ENCODE peak calls at places on chromosomes 1 and 21, in five cellular contexts. M, K, A, F and C are unnamed samples. For H3K4me1, the result is how much of the 10 kb centered on the place peaks cover.

GRCh38 chr1:110235839-110236682 is 25.9 kb downstream of the KCNC4 start:
- DNase-seq in M (no peak), K (no peak), A (no peak), F (no peak), C (no peak)

GRCh38 chr1:47179988-47180563 is 9.8 kb downstream of the PDZK1IP1 start:
- DNase-seq in M (no peak), K (no peak), A (no peak), F (no peak), C (no peak)

GRCh38 chr1:228081578-228082259 is 789 bp upstream of the ARF1 start:
- DNase-seq in M (peak), K (no peak), A (peak), F (peak), C (no peak)

GRCh38 chr1:2783069-2783434 is 18.4 kb downstream of the TTC34 start:
- DNase-seq in M (no peak), K (no peak), A (peak), F (no peak), C (no peak)

GRCh38 chr1:210159206-210159605 is 73.4 kb upstream of the SERTAD4 start:
- DNase-seq in M (no peak), K (no peak), A (no peak), F (no peak), C (no peak)

GRCh38 chr1:47213230-47213676 is 18.8 kb downstream of the TAL1 start:
- DNase-seq in M (no peak), K (no peak), A (peak), F (no peak), C (no peak)

GRCh38 chr1:147541672-147542548 is 609 bp downstream of the BCL9 start:
- DNase-seq in M (peak), K (peak), A (peak), F (peak), C (no peak)

GRCh38 chr21:27831821-27832569 is 865.1 kb upstream of the ADAMTS5 start:
- DNase-seq in M (no peak), K (no peak), A (no peak), F (no peak), C (no peak)

GRCh38 chr1:40662864-40663263 is 2.6 kb downstream of the RIMS3 start:
- DNase-seq in M (no peak), K (no peak), A (no peak), F (no peak), C (no peak)

GRCh38 chr1:59079434-59080135 is 217.3 kb upstream of the FGGY start:
- DNase-seq in M (no peak), K (no peak), A (no peak), F (no peak), C (no peak)

GRCh38 chr1:28249013-28249870 is 10.1 kb upstream of the SESN2 start:
- DNase-seq in M (peak), K (peak), A (no peak), F (peak), C (peak)

GRCh38 chr1:193356249-193356648 is 169.8 kb upstream of the B3GALT2 start:
- DNase-seq in M (peak), K (no peak), A (no peak), F (no peak), C (no peak)

GRCh38 chr1:71413441-71414170 is 332.8 kb upstream of the ZRANB2 start:
- DNase-seq in M (no peak), K (no peak), A (no peak), F (no peak), C (no peak)

GRCh38 chr21:40827509-40827908 is 19.4 kb downstream of the DSCAM start:
- DNase-seq in M (no peak), K (no peak), A (no peak), F (no peak), C (no peak)

GRCh38 chr1:215262106-215262505 is 179.6 kb downstream of the KCNK2 start:
- DNase-seq in M (no peak), K (no peak), A (no peak), F (no peak), C (no peak)

GRCh38 chr1:94701796-94702439 is 118.2 kb upstream of the SLC44A3 start:
- DNase-seq in M (no peak), K (no peak), A (peak), F (no peak), C (no peak)

GRCh38 chr1:95012389-95012788 is 60.4 kb downstream of the ALG14 start:
- DNase-seq in M (no peak), K (no peak), A (no peak), F (no peak), C (no peak)

GRCh38 chr1:220123889-220124288 is 30.0 kb downstream of the IARS2 start:
- DNase-seq in M (no peak), K (no peak), A (peak), F (no peak), C (no peak)

GRCh38 chr1:29513357-29513756 is 277.0 kb downstream of the PTPRU start:
- DNase-seq in M (peak), K (no peak), A (peak), F (no peak), C (peak)

GRCh38 chr1:95229042-95229441 is 5.0 kb upstream of the RWDD3 start:
- DNase-seq in M (no peak), K (no peak), A (no peak), F (no peak), C (no peak)

GRCh38 chr21:44529011-44529421 is 11.0 kb downstream of the KRTAP10-1 start:
- DNase-seq in M (peak), K (no peak), A (no peak), F (no peak), C (no peak)

GRCh38 chr21:44494418-44494817 is 39.1 kb downstream of the LRRC3 start:
- DNase-seq in M (no peak), K (no peak), A (no peak), F (no peak), C (no peak)

GRCh38 chr1:245475961-245476522 is 321.3 kb downstream of the KIF26B start:
- DNase-seq in M (no peak), K (no peak), A (no peak), F (no peak), C (no peak)

GRCh38 chr1:153849487-153850185 is 73.1 kb downstream of the GATAD2B start:
- DNase-seq in M (no peak), K (no peak), A (no peak), F (no peak), C (no peak)

GRCh38 chr1:109928591-109929111 is 18.0 kb downstream of the CSF1 start:
- DNase-seq in M (peak), K (peak), A (peak), F (no peak), C (no peak)

GRCh38 chr1:39509360-39510009 is 18.0 kb downstream of the BMP8A start:
- DNase-seq in M (peak), K (no peak), A (no peak), F (peak), C (no peak)

GRCh38 chr21:26388731-26389231 is 184.3 kb downstream of the CYYR1 start:
- DNase-seq in M (no peak), K (no peak), A (no peak), F (no peak), C (no peak)

GRCh38 chr1:8018492-8019228 is 7.4 kb downstream of the ERRFI1 start:
- DNase-seq in M (no peak), K (peak), A (no peak), F (no peak), C (no peak)

GRCh38 chr1:8021676-8022266 is 4.3 kb downstream of the ERRFI1 start:
- DNase-seq in M (no peak), K (no peak), A (no peak), F (no peak), C (no peak)

GRCh38 chr1:8017495-8018310 is 8.4 kb downstream of the ERRFI1 start:
- DNase-seq in M (no peak), K (peak), A (no peak), F (no peak), C (no peak)

GRCh38 chr1:8020032-8020431 is 6.1 kb downstream of the ERRFI1 start:
- DNase-seq in M (no peak), K (peak), A (no peak), F (no peak), C (no peak)

DNA sequence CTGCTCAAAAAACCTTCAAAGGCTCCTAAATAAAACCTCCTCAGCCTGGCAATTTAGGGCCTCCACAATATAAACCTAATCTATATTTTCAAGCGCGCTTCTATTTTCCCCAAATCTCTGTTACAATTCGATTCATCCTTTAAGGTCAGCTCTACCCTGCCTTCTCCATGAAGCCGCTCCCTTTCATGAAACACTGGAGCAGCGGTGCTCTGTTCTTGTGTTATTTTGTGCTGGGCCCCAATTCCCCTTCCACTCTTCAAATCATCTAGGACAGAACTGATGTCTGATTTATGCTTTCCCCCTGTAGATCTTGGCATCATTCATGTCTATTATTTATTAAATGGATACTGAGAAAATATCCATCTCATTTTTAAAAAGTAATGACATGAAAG is 6.9 kb downstream of the ERRFI1 start:
- DNase-seq in M (no peak), K (no peak), A (no peak), F (no peak), C (no peak)
- H3K4me1 ChIP-seq in M (half or more), K (half or more), A (under half), F (under half), C (under half)

GRCh38 chr1:99766378-99766800 is at the start of gene FRRS1:
- DNase-seq in M (peak), K (peak), A (peak), F (no peak), C (peak)
- TF ChIP-seq CTCF in M (no peak), K (no peak), A (no peak), F (no peak), C (no peak)

DNA sequence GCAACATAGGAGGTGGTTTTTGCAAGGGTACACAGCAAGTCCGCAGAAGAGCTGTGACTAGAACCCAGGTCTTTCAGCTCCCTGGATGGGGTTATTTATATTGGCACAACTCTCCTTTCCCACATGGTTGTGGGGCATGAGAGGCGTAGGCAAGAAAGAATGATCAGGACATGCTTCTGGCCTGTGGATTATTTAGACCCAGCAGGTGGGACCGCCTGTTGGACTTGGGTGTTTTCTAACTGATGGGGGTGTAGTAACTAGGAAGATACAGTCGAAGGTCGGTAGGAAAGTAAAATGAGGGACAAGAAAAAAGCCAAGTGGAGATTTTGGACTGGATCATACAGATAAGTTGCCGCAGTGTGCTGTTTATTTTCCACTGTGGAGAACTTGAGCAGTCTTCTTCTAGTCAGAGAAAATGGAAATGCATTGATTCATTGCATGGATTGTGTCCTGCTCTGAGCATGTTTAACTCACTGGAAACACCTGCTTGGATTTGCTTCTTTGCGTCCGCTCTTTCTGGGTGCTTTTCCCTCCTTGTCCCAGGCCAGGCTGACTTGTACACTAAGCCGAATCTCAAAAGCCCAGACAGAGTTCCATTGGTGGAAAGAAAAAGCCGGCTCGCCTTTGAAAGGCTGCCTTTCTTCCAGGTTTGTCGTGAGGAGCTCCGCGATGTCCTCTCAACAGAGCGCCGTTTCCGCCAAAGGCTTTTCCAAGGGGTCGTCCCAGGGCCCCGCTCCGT is 602 bp downstream of the CRCT1 start:
- DNase-seq in M (no peak), K (no peak), A (no peak), F (no peak), C (no peak)
- H3K4me3 ChIP-seq in M (peak), K (no peak), A (no peak), F (peak), C (no peak)

GRCh38 chr1:70207492-70207891 is 2.1 kb upstream of the LRRC40 start:
- DNase-seq in M (no peak), K (no peak), A (no peak), F (no peak), C (no peak)

GRCh38 chr1:70210820-70211219 is 5.4 kb upstream of the LRRC40 start:
- DNase-seq in M (no peak), K (no peak), A (no peak), F (no peak), C (no peak)

GRCh38 chr1:70205076-70205436 is 323 bp downstream of the LRRC40 start:
- DNase-seq in M (no peak), K (no peak), A (no peak), F (no peak), C (no peak)

GRCh38 chr1:70205437-70206118 is at the start of gene LRRC40:
- DNase-seq in M (peak), K (peak), A (peak), F (peak), C (peak)

GRCh38 chr1:70208292-70208691 is 2.9 kb upstream of the LRRC40 start:
- DNase-seq in M (no peak), K (no peak), A (no peak), F (no peak), C (no peak)
- H3K4me1 ChIP-seq in M (half or more), K (under half), A (under half), F (under half), C (under half)

DNA sequence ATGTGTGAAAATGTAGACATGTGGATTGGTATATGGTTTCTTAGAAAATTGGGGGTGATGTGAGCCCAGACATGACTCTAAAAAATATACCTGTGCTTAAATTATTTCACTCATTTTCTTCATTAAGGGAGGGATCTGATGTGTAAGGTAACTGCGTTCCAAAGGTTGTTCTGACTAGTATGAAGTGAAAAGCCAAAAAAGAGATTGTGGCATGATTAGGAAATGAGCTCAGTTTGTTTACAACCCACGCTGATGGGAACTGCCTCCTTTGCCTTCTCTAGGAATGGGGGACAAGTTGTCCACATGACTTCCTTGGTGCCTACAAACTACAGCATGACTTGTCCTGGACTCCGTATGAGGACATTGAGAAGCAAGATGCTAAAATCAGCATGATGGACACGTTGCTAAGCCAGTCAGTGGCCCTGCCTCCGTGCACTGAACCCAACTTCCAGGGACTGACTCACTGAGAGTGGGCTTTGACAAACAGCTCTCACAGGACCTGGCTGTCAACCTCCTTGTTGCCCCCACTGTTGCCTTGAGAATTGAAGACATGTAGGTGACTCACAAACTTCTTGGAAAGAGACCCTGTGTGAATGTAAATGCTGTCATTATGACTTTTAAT is 8.0 kb downstream of the C1orf50 start:
- DNase-seq in M (no peak), K (no peak), A (no peak), F (no peak), C (no peak)
- TF ChIP-seq CTCF in M (no peak), K (no peak), A (no peak), F (no peak), C (no peak)

DNA sequence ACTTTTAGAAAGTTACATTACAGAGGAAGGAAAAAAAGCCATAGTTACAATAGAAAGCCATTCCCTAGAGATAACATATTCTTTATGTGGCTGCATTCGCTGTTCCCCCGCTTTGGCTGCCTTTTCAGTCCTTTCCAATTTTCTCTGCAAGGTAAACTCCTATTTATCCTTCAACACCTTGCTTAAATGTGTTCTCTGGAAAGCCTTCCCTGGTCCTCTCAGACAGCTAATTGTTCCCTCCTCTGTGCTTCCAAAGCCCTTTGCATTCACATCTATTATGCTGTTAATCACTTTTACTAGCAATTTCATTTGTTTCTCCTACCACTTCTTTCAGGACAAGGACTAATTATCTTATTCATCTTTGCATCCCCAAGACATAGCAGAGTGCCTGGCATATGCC is 1.6 kb downstream of the PHC2 start:
- DNase-seq in M (no peak), K (no peak), A (no peak), F (no peak), C (no peak)
- H3K4me3 ChIP-seq in M (peak), K (no peak), A (peak), F (peak), C (no peak)

GRCh38 chr1:43058056-43058455 is 99.4 kb upstream of the SLC2A1 start:
- DNase-seq in M (no peak), K (no peak), A (no peak), F (no peak), C (no peak)

GRCh38 chr1:43058545-43059360 is 100.1 kb upstream of the SLC2A1 start:
- DNase-seq in M (no peak), K (peak), A (peak), F (no peak), C (no peak)

GRCh38 chr1:43057567-43057966 is 98.9 kb upstream of the SLC2A1 start:
- DNase-seq in M (no peak), K (no peak), A (no peak), F (no peak), C (no peak)

GRCh38 chr1:43056460-43056859 is 97.8 kb upstream of the SLC2A1 start:
- DNase-seq in M (no peak), K (no peak), A (no peak), F (no peak), C (no peak)

GRCh38 chr1:43056981-43057391 is 98.3 kb upstream of the SLC2A1 start:
- DNase-seq in M (no peak), K (no peak), A (no peak), F (no peak), C (no peak)
- H3K4me1 ChIP-seq in M (under half), K (under half), A (under half), F (under half), C (under half)